ENCODE peak calls at places on chromosomes 12 and 14, in five cellular contexts. One of them, this sample, is unnamed.

GRCh38 chr12:44377443-44378160 is 498.5 kb downstream of the NELL2 start:
- DNase-seq in H1: no peak
- DNase-seq in heart left ventricle: no peak
- DNase-seq in prostate gland: no peak
- DNase-seq in A549: no peak
- DNase-seq in this sample: no peak

GRCh38 chr12:116074686-116075085 is 202.8 kb downstream of the MED13L start:
- DNase-seq in A549: no peak
- DNase-seq in prostate gland: no peak
- DNase-seq in heart left ventricle: no peak
- DNase-seq in H1: no peak
- DNase-seq in this sample: no peak

GRCh38 chr12:103877934-103878510 is 37.0 kb upstream of the NT5DC3 start:
- DNase-seq in heart left ventricle: peak; percentile 40
- DNase-seq in prostate gland: peak; percentile 70
- DNase-seq in H1: peak; percentile 60
- DNase-seq in A549: peak; percentile 82
- DNase-seq in this sample: no peak

GRCh38 chr12:94563261-94563660 is 87.1 kb downstream of the TMCC3 start:
- DNase-seq in A549: no peak
- DNase-seq in prostate gland: no peak
- DNase-seq in H1: no peak
- DNase-seq in heart left ventricle: no peak
- DNase-seq in this sample: no peak

GRCh38 chr12:95836185-95836609 is 22.6 kb upstream of the SNRPF start:
- DNase-seq in H1: no peak
- DNase-seq in A549: peak; percentile 43
- DNase-seq in heart left ventricle: no peak
- DNase-seq in prostate gland: no peak
- DNase-seq in this sample: no peak

GRCh38 chr12:82781288-82782078 is 94.8 kb downstream of the TMTC2 start:
- DNase-seq in A549: no peak
- DNase-seq in prostate gland: no peak
- DNase-seq in H1: no peak
- DNase-seq in heart left ventricle: no peak
- DNase-seq in this sample: no peak

GRCh38 chr12:60172696-60173095 is 576.9 kb downstream of the SLC16A7 start:
- DNase-seq in heart left ventricle: no peak
- DNase-seq in A549: no peak
- DNase-seq in H1: no peak
- DNase-seq in prostate gland: no peak
- DNase-seq in this sample: no peak

GRCh38 chr12:31570880-31571279 is 20.1 kb downstream of the DENND5B start:
- DNase-seq in heart left ventricle: no peak
- DNase-seq in prostate gland: no peak
- DNase-seq in A549: no peak
- DNase-seq in H1: no peak
- DNase-seq in this sample: no peak

GRCh38 chr12:26471560-26471959 is 276.2 kb downstream of the SSPN start:
- DNase-seq in prostate gland: no peak
- DNase-seq in H1: no peak
- DNase-seq in A549: no peak
- DNase-seq in heart left ventricle: no peak
- DNase-seq in this sample: no peak

GRCh38 chr12:119457251-119457650 is 122.7 kb downstream of the CCDC60 start:
- DNase-seq in A549: no peak
- DNase-seq in H1: no peak
- DNase-seq in prostate gland: no peak
- DNase-seq in heart left ventricle: no peak
- DNase-seq in this sample: no peak

GRCh38 chr14:51093371-51094281 is 1.3 kb downstream of the TRIM9 start:
- DNase-seq in H1: peak; percentile 80
- DNase-seq in prostate gland: no peak
- DNase-seq in heart left ventricle: no peak
- DNase-seq in A549: peak; percentile 76
- DNase-seq in this sample: no peak

GRCh38 chr14:28609228-28609828 is 157.3 kb upstream of the FOXG1 start:
- DNase-seq in A549: peak; percentile 1
- DNase-seq in H1: peak; percentile 76
- DNase-seq in heart left ventricle: no peak
- DNase-seq in prostate gland: peak; percentile 6
- DNase-seq in this sample: no peak

GRCh38 chr14:71240154-71240553 is 332.9 kb downstream of the PCNX1 start:
- DNase-seq in A549: no peak
- DNase-seq in heart left ventricle: no peak
- DNase-seq in prostate gland: no peak
- DNase-seq in H1: no peak
- DNase-seq in this sample: no peak
- H3K4me3 ChIP-seq in A549: no peak overlapping the region
- H3K4me3 ChIP-seq in heart left ventricle: no peak overlapping the region
- H3K4me3 ChIP-seq in prostate gland: no peak overlapping the region
- H3K4me3 ChIP-seq in H1: no peak overlapping the region
- H3K4me3 ChIP-seq in this sample: no peak overlapping the region

GRCh38 chr12:54126696-54127537 is 61.9 kb downstream of the SMUG1 start:
- DNase-seq in A549: peak; percentile 55
- DNase-seq in heart left ventricle: peak; percentile 23
- DNase-seq in prostate gland: no peak
- DNase-seq in H1: peak; percentile 66
- DNase-seq in this sample: no peak

GRCh38 chr12:54127538-54128259 is 61.1 kb downstream of the SMUG1 start:
- DNase-seq in A549: no peak
- DNase-seq in heart left ventricle: no peak
- DNase-seq in prostate gland: no peak
- DNase-seq in H1: no peak
- DNase-seq in this sample: no peak

GRCh38 chr12:54128466-54128865 is 60.3 kb downstream of the SMUG1 start:
- DNase-seq in heart left ventricle: no peak
- DNase-seq in prostate gland: no peak
- DNase-seq in A549: no peak
- DNase-seq in H1: no peak
- DNase-seq in this sample: no peak

GRCh38 chr12:54131641-54132280 is 57.0 kb downstream of the SMUG1 start:
- DNase-seq in heart left ventricle: no peak
- DNase-seq in A549: no peak
- DNase-seq in prostate gland: no peak
- DNase-seq in H1: no peak
- DNase-seq in this sample: no peak

GRCh38 chr12:54129028-54129903 is 59.5 kb downstream of the SMUG1 start:
- DNase-seq in A549: no peak
- DNase-seq in heart left ventricle: no peak
- DNase-seq in H1: no peak
- DNase-seq in prostate gland: no peak
- DNase-seq in this sample: no peak
- TF ChIP-seq POLR2A in A549: no peak
- TF ChIP-seq POLR2A in heart left ventricle: no peak
- TF ChIP-seq POLR2A in H1: no peak
- TF ChIP-seq POLR2A in prostate gland: no peak
- TF ChIP-seq POLR2A in this sample: no peak

GRCh38 chr12:122726056-122726558 is 4.5 kb downstream of the HCAR1 start:
- DNase-seq in A549: no peak
- DNase-seq in heart left ventricle: no peak
- DNase-seq in H1: no peak
- DNase-seq in prostate gland: peak; percentile 43
- DNase-seq in this sample: no peak

GRCh38 chr12:122732611-122733010 is 2.0 kb upstream of the HCAR1 start:
- DNase-seq in H1: no peak
- DNase-seq in heart left ventricle: no peak
- DNase-seq in A549: no peak
- DNase-seq in prostate gland: no peak
- DNase-seq in this sample: no peak

GRCh38 chr12:122732170-122732569 is 1.5 kb upstream of the HCAR1 start:
- DNase-seq in H1: no peak
- DNase-seq in A549: no peak
- DNase-seq in heart left ventricle: no peak
- DNase-seq in prostate gland: no peak
- DNase-seq in this sample: no peak

GRCh38 chr12:122729583-122730214 is 945 bp downstream of the HCAR1 start:
- DNase-seq in heart left ventricle: no peak
- DNase-seq in prostate gland: no peak
- DNase-seq in A549: no peak
- DNase-seq in H1: no peak
- DNase-seq in this sample: no peak

GRCh38 chr12:122730215-122731014 is at the start of gene HCAR1:
- DNase-seq in A549: no peak
- DNase-seq in H1: no peak
- DNase-seq in heart left ventricle: no peak
- DNase-seq in prostate gland: no peak
- DNase-seq in this sample: no peak
- TF ChIP-seq CTCF in A549: no peak
- TF ChIP-seq CTCF in H1: no peak
- TF ChIP-seq CTCF in heart left ventricle: no peak
- TF ChIP-seq CTCF in prostate gland: no peak
- TF ChIP-seq CTCF in this sample: no peak

GRCh38 chr14:88995437-88996198 is 171.2 kb downstream of the TTC8 start:
- DNase-seq in prostate gland: no peak
- DNase-seq in H1: no peak
- DNase-seq in heart left ventricle: no peak
- DNase-seq in A549: peak; percentile 48
- DNase-seq in this sample: no peak
- H3K4me3 ChIP-seq in prostate gland: no peak overlapping the region
- H3K4me3 ChIP-seq in H1: no peak overlapping the region
- H3K4me3 ChIP-seq in heart left ventricle: no peak overlapping the region
- H3K4me3 ChIP-seq in A549: no peak overlapping the region
- H3K4me3 ChIP-seq in this sample: no peak overlapping the region

GRCh38 chr12:64278421-64278820 is 56.3 kb upstream of the KICS2 start:
- DNase-seq in heart left ventricle: no peak
- DNase-seq in A549: no peak
- DNase-seq in prostate gland: no peak
- DNase-seq in H1: no peak
- DNase-seq in this sample: no peak
- TF ChIP-seq POLR2A in heart left ventricle: no peak
- TF ChIP-seq POLR2A in A549: no peak
- TF ChIP-seq POLR2A in prostate gland: no peak
- TF ChIP-seq POLR2A in H1: no peak
- TF ChIP-seq POLR2A in this sample: no peak

GRCh38 chr12:15982471-15982870 is 71.3 kb downstream of the DERA start:
- DNase-seq in A549: peak; percentile 15
- DNase-seq in prostate gland: no peak
- DNase-seq in H1: no peak
- DNase-seq in heart left ventricle: no peak
- DNase-seq in this sample: no peak
- TF ChIP-seq CTCF in A549: no peak
- TF ChIP-seq CTCF in prostate gland: no peak
- TF ChIP-seq CTCF in H1: no peak
- TF ChIP-seq CTCF in heart left ventricle: peak; percentile 37
- TF ChIP-seq CTCF in this sample: no peak

GRCh38 chr12:110123861-110124183 is 335 bp upstream of the IFT81 start:
- DNase-seq in heart left ventricle: no peak
- DNase-seq in H1: no peak
- DNase-seq in prostate gland: no peak
- DNase-seq in A549: no peak
- DNase-seq in this sample: no peak
- H3K4me3 ChIP-seq in heart left ventricle: no peak overlapping the region
- H3K4me3 ChIP-seq in H1: peak overlapping the region; percentile 10
- H3K4me3 ChIP-seq in prostate gland: no peak overlapping the region
- H3K4me3 ChIP-seq in A549: no peak overlapping the region
- H3K4me3 ChIP-seq in this sample: no peak overlapping the region

GRCh38 chr12:9753042-9753820 is 7.5 kb downstream of the CD69 start:
- DNase-seq in prostate gland: no peak
- DNase-seq in heart left ventricle: no peak
- DNase-seq in A549: no peak
- DNase-seq in H1: no peak
- DNase-seq in this sample: no peak
- TF ChIP-seq POLR2A in prostate gland: no peak
- TF ChIP-seq POLR2A in heart left ventricle: no peak
- TF ChIP-seq POLR2A in A549: no peak
- TF ChIP-seq POLR2A in H1: no peak
- TF ChIP-seq POLR2A in this sample: no peak

DNA sequence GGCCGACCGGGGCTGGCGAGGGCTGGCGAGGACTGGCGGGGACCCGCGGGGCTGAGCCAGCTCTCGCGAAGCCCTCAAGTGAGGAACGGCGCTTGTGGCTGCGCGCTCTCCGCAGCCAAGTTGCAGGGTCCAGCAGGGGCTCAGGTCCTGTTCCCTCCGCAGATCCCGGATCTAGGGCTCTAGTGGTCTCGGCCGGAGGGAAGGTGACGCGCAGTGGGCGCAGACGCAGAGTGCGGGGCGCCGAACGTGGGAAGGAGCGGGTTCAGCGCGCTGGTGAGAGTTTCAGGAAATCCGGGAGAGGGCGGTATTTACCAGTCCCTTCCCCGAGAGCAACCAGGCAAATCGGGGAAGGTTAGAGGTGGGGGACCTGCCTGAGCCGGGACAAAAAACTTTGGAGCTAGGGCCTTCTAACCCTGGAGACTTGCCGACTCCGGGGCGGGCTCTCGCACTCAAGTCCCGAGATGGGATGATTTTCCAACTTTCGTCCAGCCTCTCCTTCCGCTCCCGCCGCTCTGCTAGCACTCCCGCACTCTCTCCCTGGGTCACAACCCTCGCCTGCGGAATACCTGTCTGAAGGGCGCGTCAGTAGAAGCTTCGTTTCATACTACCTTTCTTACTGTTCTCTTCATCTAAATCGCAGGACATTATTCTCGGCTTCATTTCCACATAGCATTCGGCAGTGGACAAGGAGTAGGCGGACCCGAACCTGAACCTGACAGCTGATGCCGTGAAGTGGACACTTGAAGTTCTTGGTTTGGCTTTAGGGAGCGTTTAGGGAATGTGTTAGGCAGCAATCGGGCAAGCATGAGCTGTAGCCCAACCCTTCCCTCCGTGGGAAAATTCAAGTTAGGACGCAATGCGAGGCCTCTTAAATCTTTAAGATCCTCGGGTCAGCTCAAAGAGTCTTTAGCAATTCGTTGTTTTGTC is 13.6 kb upstream of the PAX9 start:
- DNase-seq in heart left ventricle: no peak
- DNase-seq in A549: peak; percentile 47
- DNase-seq in prostate gland: peak; percentile 41
- DNase-seq in H1: peak; percentile 80
- DNase-seq in this sample: no peak
- TF ChIP-seq CTCF in heart left ventricle: no peak
- TF ChIP-seq CTCF in A549: peak; percentile 73
- TF ChIP-seq CTCF in prostate gland: peak; percentile 32
- TF ChIP-seq CTCF in H1: peak; percentile 64
- TF ChIP-seq CTCF in this sample: peak; percentile 74